ENCODE peak calls at places on chromosome 15, in four cellular contexts. S is Caco-2, X is activated B cell treated with CpG ODN at 0.5 μM for 24 hours, C is dorsolateral prefrontal cortex. V is an unnamed sample.

GRCh38 chr15:31361764-31362120 is 35.1 kb downstream of the KLF13 start:
- DNase-seq in S (no peak), X (no peak), C (no peak), V (no peak)

GRCh38 chr15:101201411-101202174 is 50.3 kb downstream of the CHSY1 start:
- DNase-seq in S (no peak), X (no peak), C (peak; percentile 82), V (no peak)

GRCh38 chr15:49415171-49415570 is 7.9 kb upstream of the FGF7 start:
- DNase-seq in S (no peak), X (no peak), C (no peak), V (no peak)

GRCh38 chr15:54428596-54428995 is 450.4 kb downstream of the UNC13C start:
- DNase-seq in S (no peak), X (no peak), C (no peak), V (no peak)

GRCh38 chr15:70376031-70376928 is 278.6 kb upstream of the TLE3 start:
- DNase-seq in S (no peak), X (peak; percentile 12), C (no peak), V (no peak)

GRCh38 chr15:51793521-51793920 is 35.9 kb upstream of the TMOD3 start:
- DNase-seq in S (no peak), X (no peak), C (no peak), V (no peak)

GRCh38 chr15:39454189-39454986 is 126.5 kb upstream of the THBS1 start:
- DNase-seq in S (no peak), X (no peak), C (no peak), V (no peak)

GRCh38 chr15:40693904-40694705 is 869 bp upstream of the RAD51 start:
- DNase-seq in S (no peak), X (no peak), C (no peak), V (no peak)

GRCh38 chr15:61327019-61327631 is 98.0 kb upstream of the RORA start:
- DNase-seq in S (no peak), X (no peak), C (no peak), V (no peak)

GRCh38 chr15:74383695-74384565 is 16.5 kb upstream of the CYP11A1 start:
- DNase-seq in S (no peak), X (peak; percentile 70), C (no peak), V (no peak)

GRCh38 chr15:93111451-93111850 is 22.4 kb upstream of the RGMA start:
- DNase-seq in S (no peak), X (no peak), C (no peak), V (no peak)

GRCh38 chr15:64461577-64462162 is 1.3 kb downstream of the ZNF609 start:
- DNase-seq in S (peak; percentile 38), X (no peak), C (peak; percentile 45), V (no peak)

GRCh38 chr15:49863431-49864205 is 242.8 kb downstream of the DTWD1 start:
- DNase-seq in S (no peak), X (no peak), C (no peak), V (no peak)

GRCh38 chr15:41940441-41940857 is 31.9 kb downstream of the EHD4 start:
- DNase-seq in S (no peak), X (no peak), C (no peak), V (no peak)

GRCh38 chr15:96335429-96335807 is 4.9 kb downstream of the NR2F2 start:
- DNase-seq in S (no peak), X (no peak), C (no peak), V (no peak)

GRCh38 chr15:61049934-61050333 is 179.2 kb downstream of the RORA start:
- DNase-seq in S (no peak), X (no peak), C (no peak), V (no peak)

GRCh38 chr15:93981706-93982105 is 249.7 kb upstream of the MCTP2 start:
- DNase-seq in S (no peak), X (no peak), C (no peak), V (no peak)

GRCh38 chr15:98425173-98425572 is 223.2 kb upstream of the IGF1R start:
- DNase-seq in S (no peak), X (no peak), C (no peak), V (no peak)

GRCh38 chr15:98433856-98434255 is 214.5 kb upstream of the IGF1R start:
- DNase-seq in S (no peak), X (no peak), C (no peak), V (no peak)

GRCh38 chr15:98433302-98433701 is 215.0 kb upstream of the IGF1R start:
- DNase-seq in S (no peak), X (no peak), C (no peak), V (no peak)

GRCh38 chr15:98431171-98431570 is 217.2 kb upstream of the IGF1R start:
- DNase-seq in S (no peak), X (no peak), C (no peak), V (no peak)

GRCh38 chr15:98428253-98428989 is 219.9 kb upstream of the IGF1R start:
- DNase-seq in S (peak; percentile 54), X (peak; percentile 60), C (peak; percentile 81), V (peak; percentile 62)
- TF ChIP-seq CTCF in S (peak; percentile 87), X (peak; percentile 42), C (peak; percentile 92), V (peak; percentile 82)

DNA sequence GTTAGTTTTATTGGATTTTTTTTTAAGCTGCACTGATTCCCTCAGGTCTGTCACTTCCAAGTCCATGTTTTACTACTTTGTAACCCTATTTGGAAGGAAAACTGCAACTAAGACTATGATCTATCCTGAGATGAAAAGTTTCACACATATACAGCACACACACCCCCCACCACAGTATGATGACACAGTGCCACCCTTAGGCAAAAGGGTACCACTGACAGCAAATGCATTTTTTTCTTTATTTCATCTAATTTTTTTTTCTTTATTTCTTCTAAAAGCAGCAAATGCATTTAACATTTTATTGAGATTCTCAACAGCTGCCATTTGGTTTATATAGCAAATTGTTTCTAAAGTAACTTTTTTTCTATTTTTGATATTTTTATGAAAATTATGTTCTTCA is 21.2 kb downstream of the NGRN start:
- DNase-seq in S (no peak), X (no peak), C (no peak), V (no peak)
- TF ChIP-seq CTCF in S (no peak), X (no peak), C (peak; percentile 50), V (peak; percentile 63)

DNA sequence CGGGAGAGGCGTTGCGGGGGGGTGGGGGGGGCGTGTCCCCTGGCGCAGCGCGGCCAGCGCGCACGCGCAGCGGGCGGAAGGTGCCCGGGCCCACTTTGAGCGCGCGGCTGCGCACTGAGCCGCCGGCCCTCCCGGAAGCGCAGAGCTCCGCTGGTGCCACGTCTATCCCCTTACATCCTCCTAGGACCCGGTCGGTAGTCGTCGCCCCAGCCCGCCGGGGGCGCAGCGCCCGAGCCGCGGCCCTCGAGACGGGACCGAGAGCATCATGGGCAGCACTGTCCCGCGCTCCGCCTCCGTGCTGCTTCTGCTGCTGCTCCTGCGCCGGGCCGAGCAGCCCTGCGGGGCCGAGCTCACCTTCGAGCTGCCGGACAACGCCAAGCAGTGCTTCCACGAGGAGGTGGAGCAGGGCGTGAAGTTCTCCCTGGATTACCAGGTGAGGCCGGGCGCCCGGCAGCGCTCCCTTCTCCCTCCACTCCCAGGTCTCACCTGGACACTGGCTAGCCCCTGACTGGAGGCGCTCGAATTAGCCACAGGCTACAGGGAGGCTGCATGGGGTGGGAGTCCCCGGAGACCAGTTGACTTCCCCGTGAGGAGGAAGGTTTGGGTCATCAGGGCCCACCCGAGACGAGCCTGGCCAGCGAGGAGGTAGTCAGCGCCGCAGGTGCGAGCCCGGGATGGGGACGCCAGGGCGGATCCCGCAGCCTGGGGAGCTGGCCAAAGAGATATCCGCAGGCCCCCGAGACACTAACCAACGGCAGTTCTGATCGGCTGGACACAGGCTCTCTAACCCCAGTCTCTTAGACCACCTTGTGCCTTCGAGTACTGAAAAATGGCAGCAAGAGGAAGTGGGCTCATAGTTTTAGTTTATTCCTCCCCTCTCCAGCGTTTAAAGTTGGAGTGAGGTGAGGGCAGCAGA is at the start of gene TMED3:
- DNase-seq in S (peak; percentile 91), X (peak; percentile 80), C (peak; percentile 82), V (peak; percentile 71)
- TF ChIP-seq CTCF in S (peak; percentile 25), X (no peak), C (peak; percentile 45), V (peak; percentile 12)

GRCh38 chr15:55993804-55994539 is 560 bp upstream of the NEDD4 start:
- DNase-seq in S (peak; percentile 50), X (no peak), C (no peak), V (no peak)

GRCh38 chr15:55990986-55991385 is 2.4 kb downstream of the NEDD4 start:
- DNase-seq in S (no peak), X (no peak), C (no peak), V (no peak)

GRCh38 chr15:55991841-55992768 is 1.3 kb downstream of the NEDD4 start:
- DNase-seq in S (no peak), X (no peak), C (no peak), V (no peak)

GRCh38 chr15:55992769-55993110 is 672 bp downstream of the NEDD4 start:
- DNase-seq in S (no peak), X (no peak), C (no peak), V (no peak)

DNA sequence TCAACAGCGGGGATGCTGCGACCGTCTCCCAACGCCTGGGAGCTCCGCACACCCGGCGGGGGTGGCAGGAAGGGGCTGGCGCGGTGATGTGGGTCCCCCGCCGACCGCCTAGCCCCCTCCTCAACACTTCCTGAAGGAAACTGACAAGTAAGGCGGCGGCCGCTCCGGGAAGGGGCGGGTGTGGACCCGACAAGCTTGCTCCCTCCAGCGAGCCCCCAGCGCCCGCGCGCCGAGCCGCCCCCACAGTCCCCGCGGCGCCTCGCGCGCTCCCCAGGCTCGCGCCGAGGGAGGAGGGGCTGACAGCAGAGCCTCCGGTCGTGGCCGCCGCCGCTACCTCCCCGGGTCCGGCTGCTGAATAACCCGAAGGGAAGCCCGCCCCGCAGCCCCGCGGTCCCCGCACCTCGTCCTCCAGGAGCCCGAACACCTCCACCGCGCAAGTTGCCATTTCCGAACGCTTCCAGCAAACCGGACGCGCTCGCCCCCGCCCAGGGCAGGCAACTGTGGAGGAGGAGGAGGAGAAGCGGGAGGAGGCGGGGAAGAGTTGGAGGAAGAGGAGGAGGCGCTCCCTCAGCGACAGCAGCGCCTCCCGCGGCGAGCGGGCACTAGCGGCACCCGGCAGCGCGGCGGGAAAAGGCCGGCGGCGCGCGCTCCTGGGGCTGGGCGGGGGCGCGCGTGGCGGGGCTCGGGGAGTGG is at the start of gene NEDD4:
- DNase-seq in S (peak; percentile 88), X (peak; percentile 61), C (peak; percentile 89), V (peak; percentile 64)
- TF ChIP-seq CTCF in S (peak; percentile 46), X (no peak), C (peak; percentile 50), V (peak; percentile 34)

DNA sequence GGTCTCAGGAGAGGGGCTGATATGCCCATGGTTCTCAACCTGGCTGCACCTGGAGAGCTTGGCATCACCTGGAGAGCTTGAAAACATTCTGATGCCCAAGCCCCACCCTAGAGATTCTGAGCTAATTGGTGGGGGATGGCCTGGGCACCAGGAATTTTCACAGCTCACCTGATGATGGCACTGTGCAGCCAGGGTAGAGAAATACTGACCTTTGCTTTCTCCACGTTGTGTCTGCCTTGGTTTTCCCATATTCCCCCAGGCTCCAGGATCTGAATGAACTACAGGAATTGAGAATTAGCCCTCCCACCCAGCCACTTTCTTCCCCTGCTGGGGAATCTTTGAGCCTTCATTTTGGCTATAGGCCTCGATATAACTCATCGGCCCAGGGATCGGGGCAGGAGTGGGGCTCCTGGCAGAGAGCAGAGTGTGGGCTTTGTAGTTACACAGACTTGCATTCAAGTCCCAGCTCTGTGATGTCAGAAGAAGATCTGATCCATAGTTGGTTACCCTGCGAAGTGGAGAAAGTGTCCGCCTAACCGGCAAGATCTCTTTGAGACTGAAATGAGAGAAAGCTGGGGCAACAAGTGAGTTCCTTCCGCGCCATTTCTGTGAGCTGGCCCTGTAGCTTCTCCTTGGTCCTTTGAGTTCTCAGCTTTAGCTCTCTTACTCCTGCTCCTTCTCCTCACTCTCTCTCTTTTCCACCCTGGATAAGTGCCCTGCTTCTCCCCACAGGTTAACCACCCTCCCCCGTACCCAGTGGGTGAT is 33.1 kb upstream of the UBE2Q2 start:
- DNase-seq in S (peak; percentile 57), X (no peak), C (no peak), V (no peak)
- TF ChIP-seq CTCF in S (peak; percentile 58), X (no peak), C (no peak), V (no peak)

V was measured in natural killer cell.